ENCODE peak calls at places on chromosomes 13 and 19, in nine cellular contexts. Z, I, Q, T, J, B, V, O and E are unnamed samples.

GRCh38 chr13:84137292-84137691 is 255.0 kb upstream of the SLITRK1 start:
- DNase-seq in T (no peak), I (no peak), Z (no peak), O (no peak), Q (peak), J (no peak), V (no peak), B (peak), E (no peak)

GRCh38 chr13:31818236-31818635 is 78.9 kb downstream of the RXFP2 start:
- DNase-seq in O (no peak), B (no peak), Z (no peak), T (no peak), Q (no peak), J (no peak), V (no peak), I (no peak), E (no peak)

GRCh38 chr13:49435992-49436391 is 7.9 kb downstream of the CAB39L start:
- DNase-seq in V (no peak), J (no peak), Q (no peak), Z (no peak), T (no peak), I (no peak), B (no peak), O (no peak), E (no peak)

GRCh38 chr19:34362679-34363069 is 2.3 kb upstream of the GPI start:
- DNase-seq in O (no peak), B (no peak), I (no peak), Z (no peak), J (no peak), T (no peak), V (no peak), Q (no peak), E (no peak)

GRCh38 chr13:111228262-111229144 is 91.9 kb upstream of the TEX29 start:
- DNase-seq in J (no peak), Q (no peak), V (no peak), I (no peak), T (peak), B (no peak), Z (no peak), O (no peak), E (no peak)

GRCh38 chr13:113856716-113857065 is 7.2 kb downstream of the GAS6 start:
- DNase-seq in I (no peak), B (no peak), Q (no peak), V (no peak), T (peak), Z (no peak), J (no peak), O (no peak), E (no peak)

GRCh38 chr19:8324186-8325050 is 3.1 kb downstream of the RPS28 start:
- DNase-seq in Q (no peak), V (no peak), B (no peak), Z (no peak), J (no peak), I (no peak), T (peak), O (no peak), E (no peak)

GRCh38 chr13:33195693-33196464 is 89.7 kb downstream of the STARD13 start:
- DNase-seq in T (no peak), Q (no peak), Z (no peak), I (no peak), J (no peak), O (no peak), V (no peak), B (no peak), E (no peak)

GRCh38 chr19:41123716-41124244 is 9.5 kb downstream of the CYP2F1 start:
- DNase-seq in Q (no peak), V (no peak), B (no peak), Z (no peak), J (no peak), T (no peak), I (no peak), O (no peak), E (no peak)

GRCh38 chr13:47233734-47234133 is 336.9 kb upstream of the HTR2A start:
- DNase-seq in V (no peak), O (no peak), T (no peak), J (no peak), Q (no peak), B (no peak), I (no peak), Z (no peak), E (no peak)

GRCh38 chr13:107422421-107422820 is 792.9 kb downstream of the LIG4 start:
- DNase-seq in B (no peak), Z (no peak), J (no peak), V (no peak), I (no peak), O (no peak), Q (no peak), T (no peak), E (no peak)

GRCh38 chr13:23462815-23463559 is 29.5 kb upstream of the SACS start:
- DNase-seq in I (no peak), V (no peak), O (no peak), B (no peak), J (no peak), Z (no peak), Q (no peak), T (no peak), E (no peak)

GRCh38 chr19:41219924-41220567 is 1.0 kb downstream of the AXL start:
- DNase-seq in B (no peak), V (no peak), J (peak), T (peak), O (peak), I (no peak), Q (no peak), Z (no peak), E (no peak)

GRCh38 chr19:17183858-17184271 is 31.3 kb upstream of the USE1 start:
- DNase-seq in O (no peak), I (no peak), J (no peak), B (peak), T (no peak), Z (no peak), Q (no peak), V (no peak), E (no peak)

GRCh38 chr19:46017095-46017429 is 5.8 kb downstream of the PGLYRP1 start:
- DNase-seq in J (no peak), T (no peak), Q (no peak), B (no peak), O (no peak), I (no peak), Z (no peak), V (no peak), E (no peak)

GRCh38 chr19:38135150-38135998 is 88.6 kb downstream of the DPF1 start:
- DNase-seq in B (no peak), T (peak), Q (no peak), I (no peak), Z (no peak), J (no peak), V (no peak), O (no peak), E (no peak)

GRCh38 chr19:41352609-41353465 is 885 bp downstream of the TGFB1 start:
- DNase-seq in Q (peak), B (peak), V (no peak), O (peak), J (peak), Z (no peak), T (peak), I (no peak), E (no peak)

GRCh38 chr19:40724315-40724714 is 7.4 kb downstream of the ITPKC start:
- DNase-seq in J (no peak), Q (no peak), V (no peak), I (no peak), Z (no peak), O (no peak), B (no peak), T (no peak), E (no peak)

GRCh38 chr19:3249408-3249807 is 24.9 kb downstream of the CELF5 start:
- DNase-seq in O (peak), J (no peak), T (no peak), Q (no peak), V (no peak), I (no peak), Z (no peak), B (no peak), E (no peak)

GRCh38 chr19:4053423-4054324 is 13.0 kb downstream of the ZBTB7A start:
- DNase-seq in B (no peak), J (no peak), I (no peak), Q (no peak), T (no peak), Z (no peak), O (no peak), V (no peak), E (no peak)

GRCh38 chr13:106295971-106296370 is 239.5 kb downstream of the EFNB2 start:
- DNase-seq in Z (no peak), T (no peak), Q (no peak), J (no peak), I (no peak), V (no peak), B (no peak), O (no peak), E (no peak)

GRCh38 chr13:40149611-40150283 is 494.3 kb downstream of the COG6 start:
- DNase-seq in I (no peak), T (no peak), Q (no peak), Z (no peak), J (no peak), V (peak), O (no peak), B (no peak), E (peak)

GRCh38 chr19:17292301-17293074 is 10.7 kb downstream of the ABHD8 start:
- DNase-seq in Z (peak), O (peak), Q (peak), B (peak), V (peak), T (peak), I (no peak), J (peak), E (no peak)

GRCh38 chr13:68584776-68585175 is 1354.6 kb upstream of the PCDH9 start:
- DNase-seq in O (no peak), Z (no peak), B (no peak), T (no peak), J (no peak), V (no peak), I (no peak), Q (no peak), E (no peak)

GRCh38 chr13:54742984-54743383 is 1714.4 kb downstream of the OLFM4 start:
- DNase-seq in I (no peak), O (no peak), Z (no peak), T (no peak), Q (no peak), V (no peak), J (no peak), B (no peak), E (no peak)

GRCh38 chr19:18429717-18430416 is 8.1 kb downstream of the ISYNA1 start:
- DNase-seq in Q (no peak), Z (no peak), V (no peak), T (no peak), O (no peak), J (no peak), I (no peak), B (no peak), E (no peak)

GRCh38 chr13:99436686-99437416 is 64.4 kb upstream of the TM9SF2 start:
- DNase-seq in O (peak), Q (peak), J (peak), B (peak), Z (peak), I (peak), T (peak), V (peak), E (peak)